ENCODE peak calls at places on chromosomes 5 and 9, in four cellular contexts. F is astrocyte, Y is psoas muscle, K is BE2C. C is an unnamed sample. For H3K27me3, the result is how much of the 10 kb centered on the place peaks cover.

GRCh38 chr9:113621309-113621791 is 157.8 kb downstream of the RGS3 start:
- DNase-seq in K (no peak), F (peak), Y (peak), C (peak)

GRCh38 chr9:105173306-105173705 is 71.1 kb upstream of the SLC44A1 start:
- DNase-seq in F (no peak), Y (no peak), K (no peak), C (peak)

GRCh38 chr9:71987471-71988371 is 72.7 kb downstream of the C9orf57 start:
- DNase-seq in Y (no peak), F (peak), K (peak), C (no peak)

GRCh38 chr5:125277494-125278154 is 531.2 kb upstream of the ZNF608 start:
- DNase-seq in K (no peak), F (peak), Y (no peak), C (no peak)

GRCh38 chr9:128494743-128495124 is 9.8 kb upstream of the GLE1 start:
- DNase-seq in K (no peak), Y (no peak), F (no peak), C (no peak)

GRCh38 chr9:126150411-126151030 is 176.1 kb upstream of the MVB12B start:
- DNase-seq in F (no peak), Y (no peak), K (peak), C (peak)

GRCh38 chr5:91311697-91312501 is 71.2 kb downstream of the ARRDC3 start:
- DNase-seq in F (peak), Y (peak), K (no peak), C (no peak)

GRCh38 chr5:16508730-16509531 is 43.3 kb upstream of the ZNF622 start:
- DNase-seq in Y (peak), F (no peak), K (no peak), C (peak)

GRCh38 chr9:77021928-77022782 is 2.7 kb downstream of the FOXB2 start:
- DNase-seq in K (no peak), Y (no peak), F (no peak), C (peak)

GRCh38 chr9:111828193-111828592 is 33.5 kb upstream of the SHOC1 start:
- DNase-seq in F (no peak), Y (no peak), K (no peak), C (no peak)

GRCh38 chr9:87064311-87064710 is 117.0 kb upstream of the GAS1 start:
- DNase-seq in K (no peak), F (no peak), Y (no peak), C (no peak)

GRCh38 chr5:174755103-174755502 is 30.7 kb downstream of the MSX2 start:
- DNase-seq in K (no peak), Y (no peak), F (no peak), C (no peak)

GRCh38 chr5:68932830-68933434 is 160.9 kb upstream of the SLC30A5 start:
- DNase-seq in K (no peak), Y (no peak), F (no peak), C (no peak)

GRCh38 chr9:116151966-116152381 is 1.6 kb upstream of the PAPPA start:
- DNase-seq in F (peak), K (no peak), Y (no peak), C (no peak)

GRCh38 chr5:150174285-150174684 is 7.7 kb downstream of the CDX1 start:
- DNase-seq in K (no peak), F (no peak), Y (no peak), C (no peak)

GRCh38 chr5:180142824-180143610 is 66.0 kb downstream of the RASGEF1C start:
- DNase-seq in Y (peak), K (no peak), F (no peak), C (peak)

GRCh38 chr5:141844414-141845097 is 33.7 kb downstream of the PCDH1 start:
- DNase-seq in K (no peak), F (no peak), Y (no peak), C (no peak)

GRCh38 chr9:77475641-77476473 is 172.3 kb downstream of the GNA14 start:
- DNase-seq in Y (no peak), K (no peak), F (peak), C (peak)

GRCh38 chr9:133256057-133256461 is 18.9 kb downstream of the ABO start:
- DNase-seq in Y (no peak), K (no peak), F (no peak), C (no peak)

GRCh38 chr9:26261503-26262330 is 583.5 kb upstream of the TUSC1 start:
- DNase-seq in K (no peak), Y (no peak), F (peak), C (no peak)

GRCh38 chr9:121192959-121193645 is 8.6 kb downstream of the RAB14 start:
- DNase-seq in Y (no peak), F (no peak), K (no peak), C (no peak)

GRCh38 chr9:117092582-117092981 is 322.3 kb downstream of the ASTN2 start:
- DNase-seq in F (no peak), K (no peak), Y (no peak), C (no peak)

GRCh38 chr5:17819786-17820185 is 185.5 kb downstream of the TAF11L14 start:
- DNase-seq in Y (no peak), K (no peak), F (peak), C (no peak)

GRCh38 chr9:127030814-127031740 is 91.4 kb downstream of the ANGPTL2 start:
- DNase-seq in F (no peak), Y (no peak), K (no peak), C (no peak)

GRCh38 chr5:179475211-179475840 is 75.0 kb upstream of the RUFY1 start:
- DNase-seq in K (no peak), Y (no peak), F (no peak), C (peak)

DNA sequence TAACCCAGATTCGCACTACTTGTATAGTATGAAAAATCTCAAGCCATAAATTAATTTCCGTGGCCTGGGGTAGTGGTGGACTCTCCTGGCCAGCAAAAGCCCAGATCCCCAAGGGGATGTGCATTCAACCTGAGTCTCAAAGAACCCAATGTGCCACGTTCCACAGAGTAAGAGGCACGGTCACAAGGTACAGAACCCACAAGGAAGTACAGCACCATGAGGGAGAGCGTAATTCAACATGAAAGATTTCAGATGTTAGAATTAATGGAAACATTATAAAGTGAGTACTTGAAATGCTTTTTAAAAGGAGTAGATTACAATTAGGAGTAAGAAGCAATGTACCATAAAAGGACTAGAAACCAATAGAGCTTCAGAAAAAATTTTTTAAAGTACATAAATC is 23.4 kb downstream of the SRD5A1 start:
- DNase-seq in Y (no peak), K (no peak), F (no peak), C (no peak)
- H3K27me3 ChIP-seq in Y (under half), K (under half), F (under half), C (under half)

DNA sequence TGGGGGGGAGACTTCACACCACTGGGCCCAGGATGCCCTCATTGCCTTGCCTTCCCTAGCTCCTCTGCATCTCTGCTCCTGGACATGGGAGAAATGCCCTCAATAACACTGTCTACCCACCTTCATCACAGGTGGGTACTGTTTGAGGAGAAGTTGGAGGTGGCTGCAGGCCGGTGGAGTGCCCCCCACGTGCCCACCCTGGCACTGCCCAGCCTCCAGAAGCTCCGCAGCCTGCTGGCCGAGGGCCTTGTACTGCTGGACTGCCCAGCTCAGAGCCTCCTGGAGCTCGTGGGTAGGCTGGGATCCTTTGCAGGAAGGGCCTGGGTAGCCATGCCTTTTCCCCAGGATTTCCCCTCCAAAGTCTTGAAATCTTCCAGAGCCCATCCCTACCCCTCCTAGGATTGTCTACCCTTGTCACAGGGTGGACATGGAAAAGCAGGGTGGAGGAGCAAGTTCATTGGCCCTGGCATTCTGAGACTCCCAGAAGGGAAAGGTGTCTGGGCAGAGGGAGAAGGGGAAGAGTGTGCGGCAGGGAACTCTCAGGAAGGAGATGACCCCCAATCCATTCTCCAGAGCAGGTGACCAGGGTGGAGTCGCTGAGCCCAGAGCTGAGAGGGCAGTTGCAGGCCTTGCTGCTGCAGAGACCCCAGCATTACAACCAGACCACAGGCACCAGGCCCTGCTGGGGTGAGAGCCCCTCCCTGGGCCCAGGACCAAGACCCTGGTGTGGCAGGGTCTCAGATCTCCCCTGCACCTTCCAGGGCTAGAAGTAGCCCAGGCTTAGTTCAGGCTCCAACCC is 886 bp downstream of the SLC4A9 start:
- DNase-seq in K (no peak), Y (no peak), F (no peak), C (peak)
- H3K4me3 ChIP-seq in K (no peak), Y (no peak), F (no peak), C (no peak)

GRCh38 chr5:135095871-135096270 is 61.8 kb upstream of the PITX1 start:
- DNase-seq in Y (peak), K (no peak), F (no peak), C (no peak)

GRCh38 chr5:135094339-135095051 is 60.5 kb upstream of the PITX1 start:
- DNase-seq in F (no peak), K (no peak), Y (peak), C (no peak)

GRCh38 chr5:135095052-135095715 is 61.2 kb upstream of the PITX1 start:
- DNase-seq in Y (no peak), F (no peak), K (no peak), C (no peak)

GRCh38 chr5:135100011-135100410 is 66.0 kb upstream of the PITX1 start:
- DNase-seq in F (no peak), Y (peak), K (no peak), C (no peak)

GRCh38 chr5:135097390-135097789 is 63.4 kb upstream of the PITX1 start:
- DNase-seq in Y (no peak), K (no peak), F (no peak), C (no peak)
- H3K27me3 ChIP-seq in Y (under half), K (under half), F (under half), C (under half)

GRCh38 chr5:156918311-156918845 is 44.6 kb downstream of the TIMD4 start:
- DNase-seq in K (no peak), Y (no peak), F (no peak), C (no peak)

GRCh38 chr5:156914371-156914737 is 48.7 kb downstream of the TIMD4 start:
- DNase-seq in F (no peak), Y (no peak), K (no peak), C (no peak)

GRCh38 chr5:156912869-156913268 is 50.2 kb downstream of the TIMD4 start:
- DNase-seq in Y (no peak), K (no peak), F (no peak), C (no peak)

GRCh38 chr5:156913719-156914370 is 49.2 kb downstream of the TIMD4 start:
- DNase-seq in K (no peak), F (no peak), Y (no peak), C (peak)

DNA sequence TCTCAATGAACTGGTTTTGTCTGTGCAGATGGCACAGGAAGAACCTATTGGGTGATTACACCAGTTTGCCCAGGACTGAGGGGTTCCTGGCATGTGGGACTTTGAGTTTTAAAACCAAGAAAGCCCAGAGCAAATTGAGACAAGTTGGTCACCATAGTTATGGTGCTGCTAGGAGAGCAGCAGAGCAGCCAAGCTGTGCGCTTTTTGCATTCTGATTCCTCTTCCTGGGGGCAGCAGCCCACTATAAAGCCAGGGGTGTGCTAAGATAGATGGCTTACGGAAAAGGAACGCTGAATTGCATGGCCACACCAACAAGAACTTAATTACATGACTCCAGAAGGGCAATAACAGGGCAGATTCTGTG is 49.7 kb downstream of the TIMD4 start:
- DNase-seq in F (no peak), K (no peak), Y (no peak), C (no peak)
- H3K4me3 ChIP-seq in F (no peak), K (no peak), Y (no peak), C (no peak)

GRCh38 chr9:93952119-93952783 is 2.9 kb downstream of the BARX1 start:
- DNase-seq in F (no peak), K (no peak), Y (no peak), C (peak)

GRCh38 chr9:93950619-93951601 is 4.2 kb downstream of the BARX1 start:
- DNase-seq in F (no peak), K (no peak), Y (no peak), C (peak)

GRCh38 chr9:93949694-93950449 is 5.3 kb downstream of the BARX1 start:
- DNase-seq in K (no peak), Y (no peak), F (no peak), C (peak)

GRCh38 chr9:93952784-93953491 is 2.2 kb downstream of the BARX1 start:
- DNase-seq in Y (no peak), F (no peak), K (no peak), C (peak)

GRCh38 chr9:93951655-93952118 is 3.5 kb downstream of the BARX1 start:
- DNase-seq in F (no peak), Y (no peak), K (no peak), C (peak)
- H3K27me3 ChIP-seq in F (half or more), Y (half or more), K (half or more), C (half or more)

GRCh38 chr9:470795-471194 is 256.1 kb downstream of the DOCK8 start:
- DNase-seq in K (no peak), F (no peak), Y (no peak), C (no peak)

GRCh38 chr9:466749-467148 is 252.1 kb downstream of the DOCK8 start:
- DNase-seq in Y (no peak), F (no peak), K (no peak), C (no peak)

GRCh38 chr9:469672-470040 is 255.0 kb downstream of the DOCK8 start:
- DNase-seq in Y (peak), F (no peak), K (peak), C (no peak)

GRCh38 chr9:470041-470781 is 255.5 kb downstream of the DOCK8 start:
- DNase-seq in Y (peak), K (peak), F (peak), C (peak)

GRCh38 chr9:468766-469496 is 254.3 kb downstream of the DOCK8 start:
- DNase-seq in Y (no peak), K (no peak), F (no peak), C (no peak)
- H3K4me3 ChIP-seq in Y (peak), K (peak), F (no peak), C (no peak)

GRCh38 chr5:14579246-14579645 is 2.3 kb upstream of the OTULINL start:
- DNase-seq in K (no peak), Y (no peak), F (no peak), C (no peak)
- H3K27me3 ChIP-seq in K (under half), Y (under half), F (under half), C (under half)